ENCODE peak calls at places on chromosomes 6 and 20, in five cellular contexts. One of them, this sample, is unnamed.

GRCh38 chr6:147203311-147204059 is 732 bp upstream of the STXBP5 start:
- DNase-seq in ovary: peak; percentile 72
- DNase-seq in heart left ventricle: peak; percentile 63
- DNase-seq in IMR-90: peak; percentile 76
- DNase-seq in sigmoid colon: peak; percentile 82
- DNase-seq in this sample: peak; percentile 71

GRCh38 chr6:82521369-82521768 is 157.8 kb downstream of the TPBG start:
- DNase-seq in sigmoid colon: no peak
- DNase-seq in IMR-90: no peak
- DNase-seq in ovary: no peak
- DNase-seq in heart left ventricle: no peak
- DNase-seq in this sample: no peak

GRCh38 chr20:39903806-39904205 is 785.2 kb downstream of the MAFB start:
- DNase-seq in heart left ventricle: no peak
- DNase-seq in sigmoid colon: no peak
- DNase-seq in IMR-90: no peak
- DNase-seq in ovary: no peak
- DNase-seq in this sample: no peak

GRCh38 chr20:24469116-24470030 is at the start of gene SYNDIG1:
- DNase-seq in IMR-90: no peak
- DNase-seq in heart left ventricle: peak; percentile 38
- DNase-seq in ovary: no peak
- DNase-seq in sigmoid colon: peak; percentile 48
- DNase-seq in this sample: no peak

GRCh38 chr6:90184334-90185298 is 112.0 kb downstream of the BACH2 start:
- DNase-seq in IMR-90: peak; percentile 73
- DNase-seq in ovary: no peak
- DNase-seq in heart left ventricle: no peak
- DNase-seq in sigmoid colon: no peak
- DNase-seq in this sample: no peak

GRCh38 chr20:55354700-55355099 is 650.6 kb downstream of the CBLN4 start:
- DNase-seq in heart left ventricle: no peak
- DNase-seq in IMR-90: no peak
- DNase-seq in sigmoid colon: no peak
- DNase-seq in ovary: no peak
- DNase-seq in this sample: no peak

GRCh38 chr6:41434803-41435470 is 99.5 kb downstream of the NCR2 start:
- DNase-seq in ovary: no peak
- DNase-seq in sigmoid colon: no peak
- DNase-seq in heart left ventricle: no peak
- DNase-seq in IMR-90: no peak
- DNase-seq in this sample: no peak

GRCh38 chr6:170279977-170280688 is 10.7 kb downstream of the DLL1 start:
- DNase-seq in IMR-90: peak; percentile 12
- DNase-seq in heart left ventricle: no peak
- DNase-seq in sigmoid colon: peak; percentile 76
- DNase-seq in ovary: peak; percentile 83
- DNase-seq in this sample: no peak

GRCh38 chr6:118992186-118992795 is 57.3 kb upstream of the MCM9 start:
- DNase-seq in heart left ventricle: no peak
- DNase-seq in IMR-90: no peak
- DNase-seq in ovary: no peak
- DNase-seq in sigmoid colon: no peak
- DNase-seq in this sample: no peak

GRCh38 chr6:101392561-101393230 is 812 bp upstream of the GRIK2 start:
- DNase-seq in IMR-90: no peak
- DNase-seq in sigmoid colon: no peak
- DNase-seq in ovary: no peak
- DNase-seq in heart left ventricle: no peak
- DNase-seq in this sample: no peak

GRCh38 chr20:9100721-9101120 is 31.8 kb downstream of the PLCB4 start:
- DNase-seq in ovary: no peak
- DNase-seq in IMR-90: no peak
- DNase-seq in sigmoid colon: no peak
- DNase-seq in heart left ventricle: no peak
- DNase-seq in this sample: no peak

GRCh38 chr6:170180671-170181337 is 110.1 kb downstream of the DLL1 start:
- DNase-seq in IMR-90: no peak
- DNase-seq in heart left ventricle: no peak
- DNase-seq in ovary: no peak
- DNase-seq in sigmoid colon: no peak
- DNase-seq in this sample: no peak

GRCh38 chr6:123965894-123966293 is 162.2 kb downstream of the NKAIN2 start:
- DNase-seq in heart left ventricle: no peak
- DNase-seq in IMR-90: peak; percentile 23
- DNase-seq in sigmoid colon: no peak
- DNase-seq in ovary: no peak
- DNase-seq in this sample: no peak

GRCh38 chr20:49647509-49647908 is 66.2 kb downstream of the B4GALT5 start:
- DNase-seq in sigmoid colon: no peak
- DNase-seq in heart left ventricle: no peak
- DNase-seq in ovary: no peak
- DNase-seq in IMR-90: peak; percentile 62
- DNase-seq in this sample: no peak

GRCh38 chr6:44499609-44500008 is 112.1 kb downstream of the CDC5L start:
- DNase-seq in IMR-90: no peak
- DNase-seq in sigmoid colon: no peak
- DNase-seq in heart left ventricle: no peak
- DNase-seq in ovary: no peak
- DNase-seq in this sample: no peak

GRCh38 chr6:14784596-14785360 is 461.1 kb upstream of the JARID2 start:
- DNase-seq in IMR-90: no peak
- DNase-seq in heart left ventricle: no peak
- DNase-seq in sigmoid colon: no peak
- DNase-seq in ovary: no peak
- DNase-seq in this sample: no peak

GRCh38 chr6:85756982-85757381 is 114.3 kb upstream of the SYNCRIP start:
- DNase-seq in heart left ventricle: no peak
- DNase-seq in IMR-90: peak; percentile 44
- DNase-seq in sigmoid colon: no peak
- DNase-seq in ovary: no peak
- DNase-seq in this sample: no peak

GRCh38 chr6:28443112-28443773 is at the start of gene ZSCAN23:
- DNase-seq in ovary: peak; percentile 76
- DNase-seq in sigmoid colon: peak; percentile 89
- DNase-seq in heart left ventricle: peak; percentile 62
- DNase-seq in IMR-90: peak; percentile 92
- DNase-seq in this sample: peak; percentile 30

GRCh38 chr20:48687097-48687800 is 140.6 kb downstream of the PREX1 start:
- DNase-seq in ovary: no peak
- DNase-seq in IMR-90: no peak
- DNase-seq in heart left ventricle: no peak
- DNase-seq in sigmoid colon: no peak
- DNase-seq in this sample: no peak

GRCh38 chr6:170063851-170064617 is 226.8 kb downstream of the DLL1 start:
- DNase-seq in sigmoid colon: peak; percentile 30
- DNase-seq in ovary: no peak
- DNase-seq in heart left ventricle: no peak
- DNase-seq in IMR-90: no peak
- DNase-seq in this sample: no peak

GRCh38 chr6:43950206-43950605 is 177.0 kb downstream of the MRPL14 start:
- DNase-seq in heart left ventricle: no peak
- DNase-seq in IMR-90: no peak
- DNase-seq in ovary: no peak
- DNase-seq in sigmoid colon: no peak
- DNase-seq in this sample: no peak

GRCh38 chr6:163994566-163994965 is 580.0 kb downstream of the QKI start:
- DNase-seq in IMR-90: no peak
- DNase-seq in ovary: no peak
- DNase-seq in heart left ventricle: no peak
- DNase-seq in sigmoid colon: no peak
- DNase-seq in this sample: no peak

GRCh38 chr20:51382986-51383821 is 159.3 kb downstream of the NFATC2 start:
- DNase-seq in ovary: no peak
- DNase-seq in IMR-90: no peak
- DNase-seq in sigmoid colon: peak; percentile 72
- DNase-seq in heart left ventricle: no peak
- DNase-seq in this sample: no peak

GRCh38 chr20:56628873-56629463 is at the start of gene TFAP2C:
- DNase-seq in sigmoid colon: peak; percentile 89
- DNase-seq in ovary: peak; percentile 23
- DNase-seq in IMR-90: no peak
- DNase-seq in heart left ventricle: peak; percentile 37
- DNase-seq in this sample: peak; percentile 33

GRCh38 chr20:53957421-53958172 is 112.8 kb downstream of the BCAS1 start:
- DNase-seq in heart left ventricle: no peak
- DNase-seq in IMR-90: peak; percentile 16
- DNase-seq in sigmoid colon: no peak
- DNase-seq in ovary: no peak
- DNase-seq in this sample: no peak

GRCh38 chr20:40087496-40087895 is 601.5 kb downstream of the MAFB start:
- DNase-seq in ovary: no peak
- DNase-seq in heart left ventricle: no peak
- DNase-seq in IMR-90: no peak
- DNase-seq in sigmoid colon: no peak
- DNase-seq in this sample: no peak

GRCh38 chr6:2126351-2126750 is 119.1 kb downstream of the GMDS start:
- DNase-seq in sigmoid colon: no peak
- DNase-seq in heart left ventricle: no peak
- DNase-seq in ovary: no peak
- DNase-seq in IMR-90: no peak
- DNase-seq in this sample: no peak

GRCh38 chr6:117226778-117227177 is 38.6 kb upstream of the VGLL2 start:
- DNase-seq in sigmoid colon: no peak
- DNase-seq in ovary: no peak
- DNase-seq in heart left ventricle: no peak
- DNase-seq in IMR-90: no peak
- DNase-seq in this sample: no peak

GRCh38 chr20:45934046-45934586 is 367 bp upstream of the PCIF1 start:
- DNase-seq in heart left ventricle: peak; percentile 74
- DNase-seq in IMR-90: peak; percentile 31
- DNase-seq in ovary: peak; percentile 83
- DNase-seq in sigmoid colon: peak; percentile 90
- DNase-seq in this sample: no peak

GRCh38 chr6:89313006-89313405 is 2.1 kb downstream of the GABRR2 start:
- DNase-seq in ovary: no peak
- DNase-seq in heart left ventricle: peak; percentile 57
- DNase-seq in IMR-90: peak; percentile 92
- DNase-seq in sigmoid colon: no peak
- DNase-seq in this sample: no peak

GRCh38 chr6:38208028-38208427 is 388.5 kb downstream of the ZFAND3 start:
- DNase-seq in ovary: no peak
- DNase-seq in sigmoid colon: no peak
- DNase-seq in IMR-90: no peak
- DNase-seq in heart left ventricle: no peak
- DNase-seq in this sample: no peak

GRCh38 chr6:33717857-33718552 is 6.5 kb upstream of the UQCC2 start:
- DNase-seq in IMR-90: no peak
- DNase-seq in sigmoid colon: peak; percentile 79
- DNase-seq in heart left ventricle: no peak
- DNase-seq in ovary: peak; percentile 43
- DNase-seq in this sample: no peak

GRCh38 chr6:32664354-32664753 is 2.1 kb downstream of the HLA-DQB1 start:
- DNase-seq in IMR-90: no peak
- DNase-seq in sigmoid colon: no peak
- DNase-seq in heart left ventricle: no peak
- DNase-seq in ovary: no peak
- DNase-seq in this sample: no peak
- TF ChIP-seq POLR2A in IMR-90: no peak
- TF ChIP-seq POLR2A in sigmoid colon: no peak
- TF ChIP-seq POLR2A in heart left ventricle: no peak
- TF ChIP-seq POLR2A in ovary: no peak
- TF ChIP-seq POLR2A in this sample: no peak

GRCh38 chr20:63194007-63194820 is 21.7 kb downstream of the YTHDF1 start:
- DNase-seq in IMR-90: no peak
- DNase-seq in ovary: no peak
- DNase-seq in sigmoid colon: no peak
- DNase-seq in heart left ventricle: no peak
- DNase-seq in this sample: no peak
- TF ChIP-seq POLR2A in IMR-90: no peak
- TF ChIP-seq POLR2A in ovary: no peak
- TF ChIP-seq POLR2A in sigmoid colon: no peak
- TF ChIP-seq POLR2A in heart left ventricle: no peak
- TF ChIP-seq POLR2A in this sample: no peak

GRCh38 chr6:5003604-5004372 is at the start of gene RPP40:
- DNase-seq in ovary: peak; percentile 99
- DNase-seq in IMR-90: peak; percentile 95
- DNase-seq in heart left ventricle: peak; percentile 97
- DNase-seq in sigmoid colon: peak; percentile 98
- DNase-seq in this sample: peak; percentile 87
- TF ChIP-seq POLR2A in ovary: peak; percentile 46
- TF ChIP-seq POLR2A in IMR-90: peak; percentile 38
- TF ChIP-seq POLR2A in heart left ventricle: no peak
- TF ChIP-seq POLR2A in sigmoid colon: no peak
- TF ChIP-seq POLR2A in this sample: peak; percentile 47

GRCh38 chr6:47478233-47479155 is 905 bp downstream of the CD2AP start:
- DNase-seq in sigmoid colon: no peak
- DNase-seq in IMR-90: peak; percentile 30
- DNase-seq in heart left ventricle: no peak
- DNase-seq in ovary: no peak
- DNase-seq in this sample: no peak

GRCh38 chr6:47476794-47477496 is 644 bp upstream of the CD2AP start:
- DNase-seq in ovary: no peak
- DNase-seq in heart left ventricle: no peak
- DNase-seq in IMR-90: no peak
- DNase-seq in sigmoid colon: no peak
- DNase-seq in this sample: no peak

GRCh38 chr6:47479156-47479541 is 1.6 kb downstream of the CD2AP start:
- DNase-seq in IMR-90: peak; percentile 17
- DNase-seq in ovary: no peak
- DNase-seq in heart left ventricle: no peak
- DNase-seq in sigmoid colon: no peak
- DNase-seq in this sample: no peak

GRCh38 chr6:47479874-47480273 is 2.3 kb downstream of the CD2AP start:
- DNase-seq in IMR-90: no peak
- DNase-seq in sigmoid colon: no peak
- DNase-seq in heart left ventricle: no peak
- DNase-seq in ovary: no peak
- DNase-seq in this sample: no peak

GRCh38 chr6:47477497-47478232 is at the start of gene CD2AP:
- DNase-seq in heart left ventricle: peak; percentile 88
- DNase-seq in sigmoid colon: peak; percentile 93
- DNase-seq in ovary: peak; percentile 84
- DNase-seq in IMR-90: peak; percentile 74
- DNase-seq in this sample: peak; percentile 77
- TF ChIP-seq POLR2A in heart left ventricle: no peak
- TF ChIP-seq POLR2A in sigmoid colon: no peak
- TF ChIP-seq POLR2A in ovary: no peak
- TF ChIP-seq POLR2A in IMR-90: peak; percentile 77
- TF ChIP-seq POLR2A in this sample: peak; percentile 82